ENCODE peak calls at places on chromosomes 5 and 9, in eight cellular contexts. G, T, A, C, I, X, Z and K are unnamed samples.

GRCh38 chr9:127877566-127877998 is at the start of gene AK1:
- DNase-seq in G (no peak), T (peak; percentile 51), A (peak; percentile 86), C (peak; percentile 53), I (peak; percentile 37), X (peak; percentile 83), Z (peak; percentile 85), K (peak; percentile 85)

GRCh38 chr5:81303563-81303962 is 2.2 kb downstream of the ZCCHC9 start:
- DNase-seq in G (no peak), T (peak; percentile 64), A (no peak), C (peak; percentile 68), I (peak; percentile 94), X (no peak), Z (no peak), K (peak; percentile 86)

GRCh38 chr5:55338810-55339243 is 31.0 kb downstream of the MTREX start:
- DNase-seq in G (no peak), T (no peak), A (no peak), C (no peak), I (no peak), X (no peak), Z (no peak), K (no peak)

GRCh38 chr9:131254107-131254491 is 22.2 kb downstream of the FAM78A start:
- DNase-seq in G (no peak), T (no peak), A (peak; percentile 67), C (peak; percentile 34), I (no peak), X (no peak), Z (peak; percentile 57), K (no peak)

GRCh38 chr5:65925601-65926275 is 637 bp upstream of the ERBIN start:
- DNase-seq in G (peak; percentile 89), T (peak; percentile 88), A (peak; percentile 87), C (peak; percentile 89), I (peak; percentile 85), X (peak; percentile 92), Z (peak; percentile 85), K (peak; percentile 87)

GRCh38 chr9:135468866-135469521 is 10.6 kb upstream of the PPP1R26 start:
- DNase-seq in G (no peak), T (peak; percentile 46), A (no peak), C (peak; percentile 80), I (peak; percentile 46), X (no peak), Z (peak; percentile 38), K (peak; percentile 45)

GRCh38 chr5:172336666-172337310 is 53.2 kb upstream of the UBTD2 start:
- DNase-seq in G (no peak), T (no peak), A (no peak), C (no peak), I (no peak), X (peak; percentile 31), Z (no peak), K (no peak)

GRCh38 chr5:53257806-53258373 is 148.3 kb upstream of the MOCS2 start:
- DNase-seq in G (no peak), T (no peak), A (no peak), C (no peak), I (peak; percentile 18), X (no peak), Z (no peak), K (peak; percentile 42)

GRCh38 chr9:7298123-7298522 is 501.5 kb downstream of the DMAC1 start:
- DNase-seq in G (no peak), T (no peak), A (no peak), C (no peak), I (no peak), X (no peak), Z (no peak), K (no peak)

GRCh38 chr5:150161242-150162141 is 5.1 kb upstream of the CDX1 start:
- DNase-seq in G (peak; percentile 82), T (peak; percentile 68), A (peak; percentile 91), C (peak; percentile 80), I (peak; percentile 65), X (peak; percentile 90), Z (peak; percentile 80), K (peak; percentile 89)

GRCh38 chr9:92725266-92725545 is 39.4 kb downstream of the BICD2 start:
- DNase-seq in G (no peak), T (no peak), A (no peak), C (no peak), I (no peak), X (no peak), Z (no peak), K (no peak)

GRCh38 chr9:17613723-17614122 is 34.9 kb downstream of the SH3GL2 start:
- DNase-seq in G (no peak), T (peak; percentile 92), A (no peak), C (peak; percentile 41), I (peak; percentile 82), X (no peak), Z (no peak), K (peak; percentile 47)

GRCh38 chr5:135398855-135399837 is at the start of gene MACROH2A1:
- DNase-seq in G (peak; percentile 86), T (peak; percentile 85), A (peak; percentile 91), C (peak; percentile 82), I (peak; percentile 79), X (peak; percentile 93), Z (peak; percentile 93), K (peak; percentile 87)

GRCh38 chr9:29211681-29212589 is 1638.7 kb upstream of the C9orf72 start:
- DNase-seq in G (peak; percentile 47), T (peak; percentile 4), A (no peak), C (peak; percentile 51), I (no peak), X (peak; percentile 82), Z (peak; percentile 48), K (peak; percentile 0)

GRCh38 chr9:32875242-32875641 is 91.9 kb downstream of the TMEM215 start:
- DNase-seq in G (no peak), T (no peak), A (no peak), C (no peak), I (no peak), X (no peak), Z (no peak), K (no peak)

GRCh38 chr9:79570449-79571308 is 1.1 kb upstream of the TLE4 start:
- DNase-seq in G (peak; percentile 69), T (peak; percentile 64), A (peak; percentile 25), C (peak; percentile 61), I (peak; percentile 63), X (peak; percentile 56), Z (peak; percentile 47), K (no peak)

GRCh38 chr9:106286249-106286648 is 576.7 kb upstream of the ZNF462 start:
- DNase-seq in G (peak; percentile 11), T (peak; percentile 29), A (no peak), C (no peak), I (no peak), X (peak; percentile 45), Z (peak; percentile 12), K (no peak)

GRCh38 chr9:6759114-6759977 is 1.6 kb downstream of the KDM4C start:
- DNase-seq in G (peak; percentile 42), T (peak; percentile 91), A (no peak), C (peak; percentile 89), I (peak; percentile 82), X (no peak), Z (peak; percentile 24), K (peak; percentile 84)

GRCh38 chr5:139648205-139649081 is at the start of gene CXXC5:
- DNase-seq in G (peak; percentile 81), T (peak; percentile 86), A (peak; percentile 89), C (peak; percentile 92), I (peak; percentile 83), X (peak; percentile 93), Z (peak; percentile 83), K (peak; percentile 85)

GRCh38 chr5:154010660-154011059 is 28.1 kb downstream of the FAM114A2 start:
- DNase-seq in G (no peak), T (no peak), A (no peak), C (no peak), I (no peak), X (no peak), Z (peak; percentile 32), K (peak; percentile 16)

DNA sequence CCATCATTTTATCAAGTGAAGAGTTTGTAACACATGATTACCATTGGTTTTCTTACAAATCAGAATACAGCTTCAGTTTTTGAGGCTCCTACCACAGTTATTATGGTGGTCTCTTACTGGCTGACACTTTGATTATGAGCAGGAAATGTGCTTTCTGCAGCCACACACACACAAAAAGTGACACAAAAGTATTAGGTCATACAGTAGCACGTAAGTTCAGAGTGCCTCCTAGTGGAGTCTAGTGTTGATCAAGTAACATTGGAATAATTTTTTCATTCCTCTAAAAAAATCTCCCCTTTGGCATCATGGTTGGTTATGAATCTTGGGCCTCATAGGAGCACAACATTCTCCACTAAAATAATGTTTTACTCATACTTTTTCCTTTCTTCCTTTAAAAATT is 37.6 kb downstream of the PAM start:
- DNase-seq in G (peak; percentile 20), T (peak; percentile 43), A (no peak), C (peak; percentile 26), I (no peak), X (no peak), Z (no peak), K (peak; percentile 42)
- TF ChIP-seq CTCF in G (peak; percentile 34), T (peak; percentile 35), A (peak; percentile 25), C (peak; percentile 29), I (peak; percentile 35), X (peak; percentile 60), Z (no peak), K (peak; percentile 26)

DNA sequence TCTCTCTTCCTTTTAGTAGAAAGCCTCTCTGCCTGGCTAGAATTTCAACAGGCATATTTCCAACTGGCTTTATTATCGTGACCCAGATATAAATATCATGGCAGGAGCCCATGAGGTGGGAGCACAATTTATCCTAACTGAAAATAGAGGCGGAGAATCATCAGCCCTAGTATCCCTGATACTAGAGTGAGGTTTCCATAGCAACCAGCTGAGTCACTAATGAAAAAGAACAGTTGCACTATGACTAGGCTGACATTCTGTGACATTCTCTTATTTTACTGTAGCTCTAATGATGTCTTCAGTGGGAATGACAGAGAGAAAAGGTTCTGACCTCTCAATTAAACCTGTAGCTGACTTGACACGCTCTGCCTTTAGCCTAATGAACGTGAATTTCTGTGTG is 96.3 kb upstream of the CAST start:
- DNase-seq in G (peak; percentile 44), T (peak; percentile 80), A (no peak), C (peak; percentile 78), I (peak; percentile 90), X (no peak), Z (no peak), K (peak; percentile 78)
- H3K4me3 ChIP-seq in G (no peak overlapping the region), T (no peak overlapping the region), A (no peak overlapping the region), C (no peak overlapping the region), I (no peak overlapping the region), X (no peak overlapping the region), Z (no peak overlapping the region), K (no peak overlapping the region)

DNA sequence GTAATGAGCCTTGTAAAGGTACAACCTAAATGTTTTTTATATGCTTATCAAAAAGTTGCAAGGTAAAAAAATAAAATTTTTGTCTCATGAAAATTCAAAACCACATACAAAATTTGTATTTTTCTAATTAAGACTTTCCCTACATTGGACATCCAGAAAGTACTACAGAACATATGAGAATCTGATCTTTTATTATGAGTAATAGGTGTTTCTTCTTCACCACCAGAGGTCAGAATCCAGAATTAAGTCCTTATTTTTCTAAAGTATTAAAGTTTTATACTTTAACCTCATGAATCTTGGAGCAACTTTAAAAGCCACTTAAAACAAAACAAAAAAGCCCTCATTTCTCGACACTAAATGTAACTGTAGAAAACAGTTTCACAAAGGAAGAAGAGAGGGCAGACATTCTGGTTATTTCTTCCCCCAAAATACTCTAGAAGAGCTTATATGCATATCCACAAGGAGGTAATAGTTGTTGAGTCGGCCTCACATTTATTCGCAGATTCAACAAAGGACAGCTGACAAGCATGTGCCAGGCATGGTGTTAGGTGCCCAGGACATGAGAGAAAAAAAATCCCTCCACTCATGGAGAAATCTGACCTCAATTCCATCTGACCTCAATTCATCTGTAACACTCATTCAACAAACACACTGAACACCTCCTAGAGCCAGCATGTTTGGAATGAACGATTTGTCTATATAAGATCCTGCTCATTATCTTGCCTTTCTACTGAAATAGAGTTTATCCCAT is 69.2 kb downstream of the MLLT3 start:
- DNase-seq in G (peak; percentile 65), T (peak; percentile 46), A (no peak), C (peak; percentile 23), I (peak; percentile 25), X (no peak), Z (no peak), K (no peak)
- TF ChIP-seq CTCF in G (peak; percentile 53), T (no peak), A (peak; percentile 21), C (peak; percentile 27), I (peak; percentile 36), X (peak; percentile 21), Z (no peak), K (peak; percentile 22)

GRCh38 chr5:1448511-1449011 is 3.3 kb upstream of the SLC6A3 start:
- DNase-seq in G (no peak), T (no peak), A (no peak), C (no peak), I (no peak), X (no peak), Z (no peak), K (no peak)
- H3K4me3 ChIP-seq in G (no peak overlapping the region), T (no peak overlapping the region), A (no peak overlapping the region), C (no peak overlapping the region), I (no peak overlapping the region), X (no peak overlapping the region), Z (no peak overlapping the region), K (no peak overlapping the region)